ENCODE peak calls at places on chromosomes 11 and 22, in seven cellular contexts. X is neural progenitor cell, S is GM23338, I is endothelial cell of umbilical vein, Q is astrocyte, O is IMR-90, Y is Karpas-422. H is an unnamed sample. For H4K20me1, the result is how much of the 10 kb centered on the place peaks cover.

GRCh38 chr22:19058713-19059451 is 63.3 kb downstream of the DGCR2 start:
- DNase-seq in Y (peak), S (no peak), O (no peak), Q (no peak), X (no peak), I (no peak), H (no peak)

GRCh38 chr11:8060801-8061554 is 20.0 kb upstream of the TUB start:
- DNase-seq in Y (no peak), O (peak), X (no peak), Q (peak), S (no peak), I (no peak), H (peak)

GRCh38 chr11:77449060-77449521 is 24.8 kb downstream of the PAK1 start:
- DNase-seq in I (no peak), O (no peak), Q (no peak), Y (no peak), S (peak), X (no peak), H (no peak)

GRCh38 chr11:122804161-122804560 is 34.1 kb upstream of the CRTAM start:
- DNase-seq in Q (no peak), I (no peak), Y (no peak), X (no peak), S (no peak), O (no peak), H (peak)

GRCh38 chr11:48063424-48063978 is 83.1 kb downstream of the PTPRJ start:
- DNase-seq in Y (no peak), X (no peak), I (peak), O (peak), S (no peak), Q (peak), H (peak)

GRCh38 chr11:32615422-32615821 is 31.8 kb downstream of the EIF3M start:
- DNase-seq in S (peak), O (no peak), Y (no peak), I (peak), X (peak), Q (no peak), H (no peak)

GRCh38 chr11:81255905-81256304 is 1477.8 kb downstream of the FAM181B start:
- DNase-seq in I (no peak), X (no peak), Q (no peak), Y (no peak), O (no peak), S (no peak), H (no peak)

GRCh38 chr11:45801723-45802315 is 3.1 kb upstream of the SLC35C1 start:
- DNase-seq in I (peak), Q (no peak), X (no peak), S (peak), Y (no peak), O (no peak), H (no peak)

GRCh38 chr22:30649430-30650007 is 13.9 kb downstream of the SLC35E4 start:
- DNase-seq in I (peak), Q (peak), S (no peak), O (peak), X (no peak), Y (no peak), H (peak)

GRCh38 chr11:17188675-17189074 is 19.1 kb downstream of the PIK3C2A start:
- DNase-seq in Y (no peak), O (no peak), S (peak), Q (no peak), X (peak), I (no peak), H (no peak)

GRCh38 chr11:35167451-35167954 is 28.5 kb downstream of the CD44 start:
- DNase-seq in Y (no peak), O (no peak), Q (peak), X (no peak), I (no peak), S (no peak), H (no peak)

GRCh38 chr11:71309181-71309580 is 56.8 kb upstream of the SHANK2 start:
- DNase-seq in O (no peak), Q (no peak), Y (no peak), I (no peak), X (no peak), S (no peak), H (no peak)

GRCh38 chr22:20811171-20811570 is 37.3 kb downstream of the SERPIND1 start:
- DNase-seq in O (no peak), I (no peak), Q (no peak), S (no peak), X (no peak), Y (no peak), H (no peak)

GRCh38 chr11:73958521-73959141 is 7.8 kb downstream of the DNAJB13 start:
- DNase-seq in I (no peak), Y (no peak), Q (no peak), X (no peak), S (no peak), O (no peak), H (no peak)

GRCh38 chr11:43576834-43577521 is 103.6 kb upstream of the HSD17B12 start:
- DNase-seq in Y (peak), X (peak), I (peak), S (peak), O (peak), Q (peak), H (no peak)

GRCh38 chr22:23875801-23876200 is 18.1 kb downstream of the SLC2A11 start:
- DNase-seq in Y (no peak), O (no peak), I (no peak), X (no peak), Q (no peak), S (no peak), H (no peak)

GRCh38 chr11:34788642-34789041 is 127.5 kb downstream of the APIP start:
- DNase-seq in X (no peak), Q (no peak), O (no peak), S (no peak), I (no peak), Y (no peak), H (no peak)

GRCh38 chr22:32828561-32828960 is 27.1 kb downstream of the TIMP3 start:
- DNase-seq in S (no peak), Y (no peak), I (no peak), O (no peak), X (no peak), Q (no peak), H (no peak)

GRCh38 chr22:32828150-32828549 is 26.6 kb downstream of the TIMP3 start:
- DNase-seq in X (no peak), Q (no peak), I (no peak), S (no peak), Y (no peak), O (no peak), H (no peak)

GRCh38 chr22:32824531-32825315 is 23.2 kb downstream of the TIMP3 start:
- DNase-seq in O (no peak), Q (no peak), I (no peak), Y (no peak), S (no peak), X (no peak), H (no peak)

GRCh38 chr22:32827061-32827602 is 25.6 kb downstream of the TIMP3 start:
- DNase-seq in O (no peak), S (no peak), X (no peak), Y (no peak), I (no peak), Q (no peak), H (no peak)

GRCh38 chr22:32826537-32826936 is 25.0 kb downstream of the TIMP3 start:
- DNase-seq in X (peak), S (no peak), Q (no peak), O (no peak), I (no peak), Y (no peak), H (no peak)
- H4K20me1 ChIP-seq in X (under half), S (under half), Q (half or more), O (half or more), I (under half), Y (under half), H (under half)

GRCh38 chr22:22814666-22815396 is 72.8 kb upstream of the IGLL5 start:
- DNase-seq in Q (no peak), O (no peak), I (no peak), X (no peak), S (no peak), Y (no peak), H (no peak)

GRCh38 chr22:22815397-22816170 is 72.0 kb upstream of the IGLL5 start:
- DNase-seq in Y (no peak), I (no peak), S (no peak), Q (no peak), O (no peak), X (no peak), H (no peak)

GRCh38 chr22:22811016-22812009 is 76.3 kb upstream of the IGLL5 start:
- DNase-seq in O (no peak), X (no peak), I (no peak), Q (no peak), Y (peak), S (no peak), H (no peak)

GRCh38 chr22:22812031-22812905 is 75.3 kb upstream of the IGLL5 start:
- DNase-seq in I (no peak), X (no peak), O (no peak), Y (peak), S (no peak), Q (no peak), H (no peak)

GRCh38 chr22:22813126-22814075 is 74.2 kb upstream of the IGLL5 start:
- DNase-seq in X (no peak), Q (no peak), S (no peak), O (no peak), Y (no peak), I (no peak), H (no peak)
- H4K20me1 ChIP-seq in X (under half), Q (under half), S (under half), O (under half), Y (under half), I (under half), H (under half)

GRCh38 chr11:66104057-66104638 is 34.1 kb downstream of the PACS1 start:
- DNase-seq in S (no peak), I (no peak), Q (no peak), O (no peak), X (no peak), Y (no peak), H (no peak)

GRCh38 chr11:66109294-66109693 is 39.2 kb downstream of the PACS1 start:
- DNase-seq in Q (no peak), I (no peak), Y (no peak), X (no peak), S (no peak), O (no peak), H (no peak)

GRCh38 chr11:66106786-66107599 is 36.9 kb downstream of the PACS1 start:
- DNase-seq in S (peak), I (no peak), X (no peak), Y (no peak), O (no peak), Q (peak), H (no peak)

GRCh38 chr11:66111158-66111557 is 41.1 kb downstream of the PACS1 start:
- DNase-seq in X (no peak), O (no peak), Y (no peak), Q (no peak), S (no peak), I (no peak), H (no peak)

DNA sequence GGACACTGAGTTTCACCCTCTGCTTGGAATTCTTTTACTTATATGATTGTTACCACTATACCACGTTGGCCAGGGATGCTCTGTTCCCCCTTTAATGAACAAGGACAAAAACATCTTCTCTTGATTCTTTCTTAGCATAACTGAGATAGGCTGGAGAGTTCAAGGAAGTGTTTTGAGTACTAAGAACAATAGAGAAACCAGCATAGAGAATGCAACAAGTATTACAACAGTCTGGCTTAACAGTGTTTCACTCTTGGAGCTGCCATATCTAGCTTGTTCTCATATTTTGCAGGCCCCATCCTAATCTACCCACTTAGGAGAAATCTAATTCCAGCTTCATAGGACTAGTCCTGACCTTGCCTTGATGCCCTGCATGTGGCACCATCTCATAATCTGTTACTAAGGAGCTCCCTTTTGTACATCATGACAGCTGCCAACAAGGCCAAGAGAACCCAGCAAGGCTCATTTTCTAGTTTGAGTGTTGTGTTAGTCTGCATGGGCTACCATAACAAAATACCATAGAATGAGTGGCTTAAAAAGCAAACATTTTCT is 37.6 kb downstream of the PACS1 start:
- DNase-seq in Y (no peak), O (no peak), I (no peak), Q (no peak), X (no peak), S (no peak), H (no peak)
- H4K20me1 ChIP-seq in Y (under half), O (under half), I (under half), Q (under half), X (under half), S (under half), H (under half)

GRCh38 chr22:50516068-50516467 is 8.0 kb downstream of the NCAPH2 start:
- DNase-seq in O (no peak), Q (no peak), I (no peak), X (no peak), Y (no peak), S (no peak), H (no peak)
- H4K20me1 ChIP-seq in O (under half), Q (under half), I (under half), X (under half), Y (under half), S (under half), H (under half)

GRCh38 chr22:45764051-45764450 is 92.4 kb downstream of the ATXN10 start:
- DNase-seq in Q (no peak), X (peak), S (no peak), Y (no peak), I (no peak), O (no peak), H (no peak)

GRCh38 chr22:45763236-45763624 is 91.6 kb downstream of the ATXN10 start:
- DNase-seq in Y (no peak), X (no peak), O (no peak), Q (no peak), I (no peak), S (peak), H (no peak)

GRCh38 chr22:45758603-45759002 is 87.0 kb downstream of the ATXN10 start:
- DNase-seq in Y (no peak), Q (no peak), O (no peak), I (no peak), X (no peak), S (no peak), H (no peak)

GRCh38 chr22:45760682-45761081 is 89.0 kb downstream of the ATXN10 start:
- DNase-seq in Q (no peak), X (no peak), O (no peak), I (no peak), Y (no peak), S (no peak), H (no peak)

DNA sequence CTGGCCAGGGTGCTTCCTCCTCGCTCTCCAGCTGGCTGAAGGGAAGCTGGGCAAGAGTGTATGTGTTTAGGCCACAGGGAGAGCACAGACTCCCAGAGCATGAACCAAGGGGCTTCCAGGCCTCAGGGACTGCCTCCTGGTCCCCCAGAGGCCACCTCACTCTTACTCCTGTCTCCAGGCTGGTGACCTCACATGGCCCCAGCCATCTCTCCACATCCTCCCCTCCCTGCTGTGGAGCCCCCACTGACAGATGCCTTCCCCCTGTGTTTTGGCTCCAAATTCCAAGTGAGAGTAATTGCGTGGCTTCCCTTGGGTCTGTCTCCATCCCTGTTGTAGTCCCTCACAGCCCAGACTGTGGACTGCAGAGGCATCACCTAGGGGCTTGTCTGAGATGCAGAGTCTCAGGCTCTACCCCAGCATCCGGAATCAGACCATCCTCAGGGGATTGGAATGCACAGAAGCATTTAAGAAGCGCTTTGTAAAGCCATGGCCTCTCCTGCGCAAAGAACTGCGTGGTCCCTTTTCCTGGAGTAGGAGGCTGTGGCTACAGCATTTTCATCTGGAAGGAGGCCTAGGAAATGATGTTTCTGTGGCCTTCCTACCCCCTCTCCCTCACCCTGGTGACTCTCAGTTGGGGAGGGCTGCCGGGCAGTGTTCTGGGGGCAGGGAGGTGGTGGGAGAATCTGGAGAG is 91.1 kb downstream of the ATXN10 start:
- DNase-seq in I (no peak), Y (no peak), Q (peak), X (no peak), S (no peak), O (peak), H (no peak)
- H4K20me1 ChIP-seq in I (under half), Y (under half), Q (under half), X (under half), S (under half), O (half or more), H (under half)

GRCh38 chr11:64059339-64060176 is 23.8 kb downstream of the FLRT1 start:
- DNase-seq in I (no peak), X (peak), Q (no peak), S (peak), O (no peak), Y (no peak), H (no peak)
- H4K20me1 ChIP-seq in I (under half), X (under half), Q (under half), S (under half), O (under half), Y (under half), H (under half)

DNA sequence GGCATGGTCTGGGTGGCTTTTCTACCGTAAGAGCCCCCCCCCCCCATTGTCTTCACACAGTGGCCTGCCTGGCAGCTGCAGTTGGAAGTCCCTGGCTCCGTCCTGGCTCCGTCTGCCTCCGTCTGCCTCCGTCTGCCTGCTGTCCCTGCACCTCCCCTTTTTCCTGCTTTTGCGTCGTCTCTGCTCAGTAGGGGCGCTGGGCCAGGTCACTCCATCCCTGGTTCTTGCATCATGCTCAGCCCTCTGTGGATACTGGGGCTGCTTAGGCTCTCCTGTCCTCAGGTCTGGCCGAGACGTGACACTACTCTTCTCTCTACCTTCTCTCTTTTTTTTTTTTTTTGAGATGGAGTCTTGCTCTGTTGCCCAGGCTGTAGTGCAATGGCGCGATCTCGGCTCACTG is 27.8 kb downstream of the AP2A2 start:
- DNase-seq in X (no peak), Q (no peak), S (no peak), Y (no peak), I (no peak), O (no peak), H (no peak)
- H4K20me1 ChIP-seq in X (half or more), Q (half or more), S (under half), Y (under half), I (under half), O (half or more), H (under half)

DNA sequence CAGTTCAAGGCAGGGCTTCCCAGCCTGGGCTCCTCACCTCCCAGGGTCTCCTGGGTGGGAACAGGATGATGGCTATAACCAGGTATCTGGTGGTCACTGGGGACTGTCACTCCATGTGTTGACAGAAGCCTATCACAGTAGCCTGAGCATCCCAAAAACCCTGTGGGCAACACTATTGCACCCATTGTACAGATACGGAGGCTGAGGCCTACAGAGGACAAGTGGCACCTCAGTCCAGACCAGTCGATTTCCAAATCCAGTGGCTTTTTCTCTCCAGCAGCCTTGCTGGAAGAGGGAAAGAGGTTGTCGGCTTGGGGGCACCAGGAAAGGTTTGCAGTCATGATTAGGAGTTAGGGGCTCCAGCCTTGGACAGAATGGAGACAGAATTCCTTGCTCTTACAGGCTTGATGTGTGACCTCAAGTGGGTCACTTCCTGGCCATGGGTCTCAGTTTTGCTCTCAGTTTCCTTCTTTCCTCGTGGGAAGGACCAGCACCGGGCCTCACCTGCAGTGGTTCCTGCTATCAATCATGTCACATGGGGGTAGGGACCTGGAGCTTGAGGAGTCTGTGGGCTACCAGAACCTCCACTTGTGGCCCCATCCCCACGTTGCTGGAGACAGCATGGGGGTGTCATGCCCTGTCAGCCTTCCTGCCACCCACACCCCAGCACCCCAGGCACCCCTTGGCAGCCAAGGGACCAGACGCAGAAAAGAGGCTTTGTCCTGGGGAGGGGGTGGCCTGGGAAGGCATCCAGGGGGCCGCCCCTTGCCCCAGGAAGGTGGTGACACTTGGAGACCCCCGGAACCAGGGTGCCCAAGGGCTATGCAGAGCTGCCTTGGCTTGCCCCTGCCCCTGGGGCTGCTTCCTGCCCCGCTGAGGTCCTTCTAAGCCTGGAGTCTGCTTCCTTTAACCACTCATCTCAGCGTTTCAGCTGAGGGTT is 2.1 kb downstream of the EMID1 start:
- DNase-seq in Y (no peak), S (no peak), X (no peak), Q (no peak), I (no peak), O (no peak), H (no peak)
- H4K20me1 ChIP-seq in Y (under half), S (under half), X (under half), Q (under half), I (under half), O (under half), H (under half)

H was measured in mammary epithelial cell.